ENCODE peak calls at places on chromosomes 2 and 18, in five cellular contexts. G is K562, R is lower lobe of right lung, Q is uterus, Z is neural progenitor cell. F is an unnamed sample. For H3K27me3, the result is how much of the 10 kb centered on the place peaks cover.

GRCh38 chr18:65279668-65280305 is 471.0 kb upstream of the CDH7 start:
- DNase-seq in G (no peak), R (no peak), Q (no peak), Z (no peak), F (no peak)

GRCh38 chr18:72808688-72809087 is 59.1 kb downstream of the NETO1 start:
- DNase-seq in G (no peak), R (no peak), Q (no peak), Z (no peak), F (no peak)

GRCh38 chr2:23900927-23901322 is 26.0 kb downstream of the ATAD2B start:
- DNase-seq in G (peak), R (no peak), Q (no peak), Z (no peak), F (no peak)

GRCh38 chr2:131413148-131413747 is 49.3 kb upstream of the RAB6D start:
- DNase-seq in G (peak), R (no peak), Q (no peak), Z (peak), F (peak)

GRCh38 chr2:46328316-46328715 is 31.1 kb downstream of the EPAS1 start:
- DNase-seq in G (no peak), R (no peak), Q (no peak), Z (no peak), F (no peak)

GRCh38 chr18:43648002-43648401 is 370.7 kb upstream of the SYT4 start:
- DNase-seq in G (no peak), R (no peak), Q (no peak), Z (no peak), F (no peak)

GRCh38 chr18:58635891-58636290 is 7.0 kb upstream of the ALPK2 start:
- DNase-seq in G (no peak), R (no peak), Q (no peak), Z (no peak), F (no peak)

GRCh38 chr2:130845507-130846085 is 8.9 kb downstream of the ARHGEF4 start:
- DNase-seq in G (no peak), R (no peak), Q (no peak), Z (no peak), F (no peak)

GRCh38 chr18:24446953-24447537 is 13.4 kb upstream of the HRH4 start:
- DNase-seq in G (no peak), R (no peak), Q (no peak), Z (no peak), F (no peak)

GRCh38 chr2:160324161-160324768 is 124.2 kb upstream of the ITGB6 start:
- DNase-seq in G (peak), R (peak), Q (peak), Z (peak), F (peak)

GRCh38 chr2:1837022-1837421 is 92.7 kb upstream of the PXDN start:
- DNase-seq in G (no peak), R (no peak), Q (no peak), Z (peak), F (no peak)

GRCh38 chr2:190505696-190506095 is 28.8 kb downstream of the NEMP2 start:
- DNase-seq in G (no peak), R (no peak), Q (no peak), Z (no peak), F (no peak)

GRCh38 chr2:2189112-2189398 is 142.0 kb downstream of the MYT1L start:
- DNase-seq in G (no peak), R (no peak), Q (no peak), Z (no peak), F (no peak)

GRCh38 chr18:22847867-22848451 is 85.2 kb upstream of the RBBP8 start:
- DNase-seq in G (no peak), R (no peak), Q (no peak), Z (no peak), F (no peak)

GRCh38 chr18:22847392-22847791 is 85.7 kb upstream of the RBBP8 start:
- DNase-seq in G (no peak), R (no peak), Q (no peak), Z (peak), F (no peak)

GRCh38 chr18:22844643-22845042 is 88.5 kb upstream of the RBBP8 start:
- DNase-seq in G (no peak), R (no peak), Q (no peak), Z (no peak), F (no peak)

GRCh38 chr18:22846697-22847096 is 86.4 kb upstream of the RBBP8 start:
- DNase-seq in G (no peak), R (no peak), Q (no peak), Z (no peak), F (no peak)

GRCh38 chr18:22846088-22846683 is 86.9 kb upstream of the RBBP8 start:
- DNase-seq in G (peak), R (no peak), Q (no peak), Z (peak), F (no peak)
- TF ChIP-seq CTCF in G (peak), R (no peak), Q (peak), Z (peak), F (peak)

GRCh38 chr2:212532585-212532984 is 6.0 kb downstream of the ERBB4 start:
- DNase-seq in G (no peak), R (no peak), Q (no peak), Z (no peak), F (no peak)
- H3K27me3 ChIP-seq in G (under half), R (under half), Q (under half), Z (under half), F (under half)

GRCh38 chr2:168773719-168774521 is 28.5 kb upstream of the NOSTRIN start:
- DNase-seq in G (peak), R (peak), Q (peak), Z (peak), F (peak)
- TF ChIP-seq CTCF in G (peak), R (peak), Q (peak), Z (peak), F (peak)

GRCh38 chr2:85770369-85770768 is 16.6 kb downstream of the ATOH8 start:
- DNase-seq in G (no peak), R (no peak), Q (no peak), Z (no peak), F (no peak)
- H3K27me3 ChIP-seq in G (under half), R (under half), Q (under half), Z (under half), F (under half)

DNA sequence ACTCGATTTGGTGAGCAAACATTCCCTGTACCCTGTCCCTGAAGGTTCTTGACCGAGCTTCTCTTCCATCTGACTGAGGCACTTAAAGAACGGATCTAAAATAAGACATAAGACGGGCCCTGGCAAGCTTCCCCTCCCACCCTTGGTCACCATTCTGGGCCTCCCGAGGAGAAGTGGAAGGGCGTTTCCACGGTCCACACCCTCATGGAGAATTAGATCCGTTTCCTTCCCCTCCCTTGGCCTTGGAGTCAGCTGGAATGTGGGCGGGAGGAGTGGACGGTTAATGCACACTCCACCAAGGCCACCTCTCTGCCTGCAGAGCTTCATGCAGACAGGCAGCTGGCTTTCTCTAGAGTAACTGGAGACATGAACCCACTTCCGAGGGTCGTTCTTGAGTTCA is 257.3 kb upstream of the APCDD1 start:
- DNase-seq in G (no peak), R (peak), Q (no peak), Z (no peak), F (no peak)
- TF ChIP-seq CTCF in G (no peak), R (no peak), Q (no peak), Z (no peak), F (no peak)

GRCh38 chr2:214587442-214587841 is 176.6 kb downstream of the VWC2L start:
- DNase-seq in G (peak), R (no peak), Q (no peak), Z (peak), F (no peak)

GRCh38 chr2:214593723-214594122 is 182.9 kb downstream of the VWC2L start:
- DNase-seq in G (no peak), R (no peak), Q (no peak), Z (peak), F (no peak)

GRCh38 chr2:214591359-214591758 is 180.5 kb downstream of the VWC2L start:
- DNase-seq in G (no peak), R (no peak), Q (no peak), Z (no peak), F (no peak)
- H3K27me3 ChIP-seq in G (under half), R (under half), Q (under half), Z (under half), F (under half)

F was measured in HL-60.